ENCODE peak calls at places on chromosomes 7 and 10, in eight cellular contexts. One of them, this sample, is unnamed.

GRCh38 chr10:1605999-1606940 is 131.1 kb downstream of the ADARB2 start:
- DNase-seq in NCI-H748 treated with DMSO at 0.1 percent for 48 hours: no peak
- DNase-seq in T-helper 1 cell: no peak
- DNase-seq in colonic mucosa: no peak
- DNase-seq in heart right ventricle: no peak
- DNase-seq in amniotic stem cell: no peak
- DNase-seq in AG09309: no peak
- DNase-seq in kidney glomerular epithelial cell: no peak
- DNase-seq in this sample: no peak

GRCh38 chr7:74372511-74373111 is 81.1 kb upstream of the GTF2IRD1 start:
- DNase-seq in amniotic stem cell: no peak
- DNase-seq in kidney glomerular epithelial cell: no peak
- DNase-seq in AG09309: no peak
- DNase-seq in NCI-H748 treated with DMSO at 0.1 percent for 48 hours: no peak
- DNase-seq in colonic mucosa: no peak
- DNase-seq in heart right ventricle: peak
- DNase-seq in T-helper 1 cell: no peak
- DNase-seq in this sample: no peak

GRCh38 chr10:22335204-22335956 is 9.9 kb upstream of the SPAG6 start:
- DNase-seq in amniotic stem cell: no peak
- DNase-seq in heart right ventricle: peak
- DNase-seq in NCI-H748 treated with DMSO at 0.1 percent for 48 hours: no peak
- DNase-seq in AG09309: no peak
- DNase-seq in T-helper 1 cell: peak
- DNase-seq in kidney glomerular epithelial cell: no peak
- DNase-seq in colonic mucosa: peak
- DNase-seq in this sample: peak

GRCh38 chr7:916291-916941 is 38.1 kb downstream of the ADAP1 start:
- DNase-seq in kidney glomerular epithelial cell: peak
- DNase-seq in AG09309: no peak
- DNase-seq in amniotic stem cell: no peak
- DNase-seq in T-helper 1 cell: no peak
- DNase-seq in NCI-H748 treated with DMSO at 0.1 percent for 48 hours: no peak
- DNase-seq in colonic mucosa: no peak
- DNase-seq in heart right ventricle: peak
- DNase-seq in this sample: no peak

GRCh38 chr7:490461-491291 is 29.0 kb downstream of the PDGFA start:
- DNase-seq in heart right ventricle: peak
- DNase-seq in amniotic stem cell: no peak
- DNase-seq in kidney glomerular epithelial cell: no peak
- DNase-seq in T-helper 1 cell: no peak
- DNase-seq in colonic mucosa: no peak
- DNase-seq in AG09309: no peak
- DNase-seq in NCI-H748 treated with DMSO at 0.1 percent for 48 hours: no peak
- DNase-seq in this sample: peak

GRCh38 chr7:4931932-4932331 is 27.1 kb downstream of the MMD2 start:
- DNase-seq in amniotic stem cell: no peak
- DNase-seq in kidney glomerular epithelial cell: no peak
- DNase-seq in T-helper 1 cell: no peak
- DNase-seq in heart right ventricle: no peak
- DNase-seq in AG09309: no peak
- DNase-seq in colonic mucosa: no peak
- DNase-seq in NCI-H748 treated with DMSO at 0.1 percent for 48 hours: no peak
- DNase-seq in this sample: peak

GRCh38 chr10:42421812-42422211 is 216.6 kb downstream of the ZNF33B start:
- DNase-seq in NCI-H748 treated with DMSO at 0.1 percent for 48 hours: no peak
- DNase-seq in AG09309: no peak
- DNase-seq in amniotic stem cell: no peak
- DNase-seq in colonic mucosa: no peak
- DNase-seq in kidney glomerular epithelial cell: no peak
- DNase-seq in heart right ventricle: no peak
- DNase-seq in T-helper 1 cell: no peak
- DNase-seq in this sample: no peak

GRCh38 chr7:34452363-34452762 is 205.7 kb upstream of the NPSR1 start:
- DNase-seq in colonic mucosa: no peak
- DNase-seq in heart right ventricle: no peak
- DNase-seq in NCI-H748 treated with DMSO at 0.1 percent for 48 hours: no peak
- DNase-seq in kidney glomerular epithelial cell: no peak
- DNase-seq in amniotic stem cell: no peak
- DNase-seq in AG09309: no peak
- DNase-seq in T-helper 1 cell: no peak
- DNase-seq in this sample: no peak

GRCh38 chr7:43647772-43648643 is 65.1 kb downstream of the STK17A start:
- DNase-seq in NCI-H748 treated with DMSO at 0.1 percent for 48 hours: no peak
- DNase-seq in AG09309: peak
- DNase-seq in amniotic stem cell: peak
- DNase-seq in T-helper 1 cell: no peak
- DNase-seq in colonic mucosa: peak
- DNase-seq in heart right ventricle: peak
- DNase-seq in kidney glomerular epithelial cell: peak
- DNase-seq in this sample: peak

GRCh38 chr10:73159038-73159648 is 8.7 kb downstream of the ECD start:
- DNase-seq in NCI-H748 treated with DMSO at 0.1 percent for 48 hours: peak
- DNase-seq in AG09309: no peak
- DNase-seq in amniotic stem cell: peak
- DNase-seq in kidney glomerular epithelial cell: peak
- DNase-seq in heart right ventricle: peak
- DNase-seq in T-helper 1 cell: peak
- DNase-seq in colonic mucosa: peak
- DNase-seq in this sample: peak

GRCh38 chr7:113928113-113928512 is 9.3 kb upstream of the PPP1R3A start:
- DNase-seq in NCI-H748 treated with DMSO at 0.1 percent for 48 hours: no peak
- DNase-seq in T-helper 1 cell: no peak
- DNase-seq in kidney glomerular epithelial cell: no peak
- DNase-seq in colonic mucosa: no peak
- DNase-seq in AG09309: no peak
- DNase-seq in heart right ventricle: no peak
- DNase-seq in amniotic stem cell: no peak
- DNase-seq in this sample: no peak

GRCh38 chr10:13930123-13930522 is 343.4 kb downstream of the PRPF18 start:
- DNase-seq in T-helper 1 cell: no peak
- DNase-seq in NCI-H748 treated with DMSO at 0.1 percent for 48 hours: no peak
- DNase-seq in amniotic stem cell: no peak
- DNase-seq in heart right ventricle: no peak
- DNase-seq in AG09309: no peak
- DNase-seq in kidney glomerular epithelial cell: no peak
- DNase-seq in colonic mucosa: no peak
- DNase-seq in this sample: no peak

GRCh38 chr7:67813621-67814292 is 817.1 kb downstream of the TYW1 start:
- DNase-seq in kidney glomerular epithelial cell: no peak
- DNase-seq in T-helper 1 cell: no peak
- DNase-seq in heart right ventricle: no peak
- DNase-seq in AG09309: no peak
- DNase-seq in colonic mucosa: no peak
- DNase-seq in NCI-H748 treated with DMSO at 0.1 percent for 48 hours: no peak
- DNase-seq in amniotic stem cell: no peak
- DNase-seq in this sample: no peak

GRCh38 chr10:22005763-22006162 is 2.2 kb upstream of the DNAJC1 start:
- DNase-seq in NCI-H748 treated with DMSO at 0.1 percent for 48 hours: no peak
- DNase-seq in T-helper 1 cell: no peak
- DNase-seq in heart right ventricle: no peak
- DNase-seq in AG09309: no peak
- DNase-seq in amniotic stem cell: no peak
- DNase-seq in kidney glomerular epithelial cell: no peak
- DNase-seq in colonic mucosa: no peak
- DNase-seq in this sample: no peak

GRCh38 chr10:30751678-30752331 is 122.3 kb upstream of the LYZL2 start:
- DNase-seq in amniotic stem cell: peak
- DNase-seq in heart right ventricle: peak
- DNase-seq in AG09309: no peak
- DNase-seq in NCI-H748 treated with DMSO at 0.1 percent for 48 hours: no peak
- DNase-seq in T-helper 1 cell: peak
- DNase-seq in colonic mucosa: peak
- DNase-seq in kidney glomerular epithelial cell: no peak
- DNase-seq in this sample: peak

GRCh38 chr10:69394020-69394419 is 22.7 kb downstream of the TACR2 start:
- DNase-seq in AG09309: no peak
- DNase-seq in colonic mucosa: no peak
- DNase-seq in heart right ventricle: no peak
- DNase-seq in T-helper 1 cell: no peak
- DNase-seq in NCI-H748 treated with DMSO at 0.1 percent for 48 hours: no peak
- DNase-seq in amniotic stem cell: no peak
- DNase-seq in kidney glomerular epithelial cell: no peak
- DNase-seq in this sample: no peak

GRCh38 chr7:46003896-46004875 is 83.1 kb upstream of the IGFBP3 start:
- DNase-seq in T-helper 1 cell: no peak
- DNase-seq in heart right ventricle: no peak
- DNase-seq in kidney glomerular epithelial cell: peak
- DNase-seq in AG09309: peak
- DNase-seq in amniotic stem cell: no peak
- DNase-seq in colonic mucosa: no peak
- DNase-seq in NCI-H748 treated with DMSO at 0.1 percent for 48 hours: no peak
- DNase-seq in this sample: no peak

GRCh38 chr10:37856881-37857286 is 526 bp downstream of the ZNF248 start:
- DNase-seq in heart right ventricle: peak
- DNase-seq in kidney glomerular epithelial cell: peak
- DNase-seq in amniotic stem cell: no peak
- DNase-seq in T-helper 1 cell: no peak
- DNase-seq in NCI-H748 treated with DMSO at 0.1 percent for 48 hours: peak
- DNase-seq in AG09309: no peak
- DNase-seq in colonic mucosa: peak
- DNase-seq in this sample: peak

GRCh38 chr7:18020138-18020715 is 7.4 kb downstream of the PRPS1L1 start:
- DNase-seq in colonic mucosa: peak
- DNase-seq in kidney glomerular epithelial cell: no peak
- DNase-seq in NCI-H748 treated with DMSO at 0.1 percent for 48 hours: no peak
- DNase-seq in heart right ventricle: no peak
- DNase-seq in amniotic stem cell: no peak
- DNase-seq in AG09309: no peak
- DNase-seq in T-helper 1 cell: no peak
- DNase-seq in this sample: no peak

GRCh38 chr7:50359995-50360925 is 55.7 kb downstream of the IKZF1 start:
- DNase-seq in heart right ventricle: no peak
- DNase-seq in AG09309: no peak
- DNase-seq in T-helper 1 cell: peak
- DNase-seq in colonic mucosa: no peak
- DNase-seq in kidney glomerular epithelial cell: no peak
- DNase-seq in NCI-H748 treated with DMSO at 0.1 percent for 48 hours: no peak
- DNase-seq in amniotic stem cell: no peak
- DNase-seq in this sample: no peak

GRCh38 chr10:116082211-116082610 is 190.8 kb downstream of the GFRA1 start:
- DNase-seq in NCI-H748 treated with DMSO at 0.1 percent for 48 hours: no peak
- DNase-seq in AG09309: no peak
- DNase-seq in T-helper 1 cell: no peak
- DNase-seq in colonic mucosa: no peak
- DNase-seq in amniotic stem cell: no peak
- DNase-seq in heart right ventricle: no peak
- DNase-seq in kidney glomerular epithelial cell: peak
- DNase-seq in this sample: no peak

GRCh38 chr7:29248713-29249382 is 54.3 kb downstream of the CHN2 start:
- DNase-seq in kidney glomerular epithelial cell: no peak
- DNase-seq in AG09309: no peak
- DNase-seq in heart right ventricle: no peak
- DNase-seq in T-helper 1 cell: no peak
- DNase-seq in NCI-H748 treated with DMSO at 0.1 percent for 48 hours: no peak
- DNase-seq in amniotic stem cell: no peak
- DNase-seq in colonic mucosa: no peak
- DNase-seq in this sample: peak

GRCh38 chr10:6518791-6519430 is 61.2 kb downstream of the PRKCQ start:
- DNase-seq in colonic mucosa: no peak
- DNase-seq in amniotic stem cell: no peak
- DNase-seq in NCI-H748 treated with DMSO at 0.1 percent for 48 hours: no peak
- DNase-seq in kidney glomerular epithelial cell: no peak
- DNase-seq in T-helper 1 cell: no peak
- DNase-seq in heart right ventricle: no peak
- DNase-seq in AG09309: no peak
- DNase-seq in this sample: no peak